ENCODE peak calls at places on chromosomes 3 and 15, in four cellular contexts. S is naive thymus-derived CD4-positive, alpha-beta T cell; M is astrocyte; E is coronary artery. I is an unnamed sample.

GRCh38 chr3:7682822-7683229 is 818.8 kb upstream of the LMCD1 start:
- DNase-seq in E (no peak), M (peak; percentile 97), S (no peak), I (no peak)

GRCh38 chr3:38579146-38579545 is 70.3 kb downstream of the SCN5A start:
- DNase-seq in E (peak; percentile 40), S (no peak), M (peak; percentile 5), I (peak; percentile 43)

GRCh38 chr3:173945801-173946200 is 548.3 kb downstream of the NLGN1 start:
- DNase-seq in E (no peak), S (no peak), M (no peak), I (no peak)

GRCh38 chr3:2153047-2153446 is 54.4 kb downstream of the CNTN4 start:
- DNase-seq in S (no peak), E (no peak), M (no peak), I (no peak)

GRCh38 chr15:44381223-44381622 is 46.2 kb upstream of the CTDSPL2 start:
- DNase-seq in M (no peak), E (no peak), S (no peak), I (no peak)

GRCh38 chr15:40930430-40931299 is 1.5 kb downstream of the DLL4 start:
- DNase-seq in M (peak; percentile 16), S (peak; percentile 34), E (no peak), I (no peak)

GRCh38 chr3:46213201-46213600 is 5.1 kb upstream of the CCR1 start:
- DNase-seq in E (no peak), M (no peak), S (no peak), I (no peak)

GRCh38 chr3:12312010-12312409 is 23.1 kb downstream of the PPARG start:
- DNase-seq in E (no peak), S (no peak), M (no peak), I (no peak)

GRCh38 chr3:49470714-49471420 is 800 bp downstream of the DAG1 start:
- DNase-seq in E (no peak), S (no peak), M (no peak), I (no peak)

GRCh38 chr15:40320931-40321371 is 2.5 kb upstream of the INAFM2 start:
- DNase-seq in M (no peak), E (no peak), S (peak; percentile 66), I (peak; percentile 70)

GRCh38 chr3:46857485-46858341 is 5.5 kb downstream of the MYL3 start:
- DNase-seq in M (no peak), S (no peak), E (no peak), I (peak; percentile 55)

GRCh38 chr15:89119489-89120478 is 31.5 kb downstream of the ABHD2 start:
- DNase-seq in M (peak; percentile 46), E (no peak), S (no peak), I (peak; percentile 52)

GRCh38 chr3:74091204-74091603 is 466.5 kb upstream of the PDZRN3 start:
- DNase-seq in E (no peak), S (no peak), M (no peak), I (no peak)

GRCh38 chr3:52533623-52534280 is at the start of gene NT5DC2:
- DNase-seq in S (peak; percentile 39), E (peak; percentile 82), M (peak; percentile 27), I (peak; percentile 84)

GRCh38 chr3:182309120-182309519 is 484.2 kb upstream of the ATP11B start:
- DNase-seq in S (no peak), E (no peak), M (peak; percentile 30), I (no peak)

GRCh38 chr3:189132125-189132744 is 39.5 kb upstream of the TPRG1 start:
- DNase-seq in S (peak; percentile 76), E (no peak), M (peak; percentile 92), I (peak; percentile 59)

GRCh38 chr15:75030023-75030413 is 6.6 kb downstream of the PPCDC start:
- DNase-seq in E (peak; percentile 91), S (no peak), M (no peak), I (peak; percentile 63)

GRCh38 chr3:50251220-50251619 is 15.2 kb downstream of the GNAI2 start:
- DNase-seq in E (no peak), M (peak; percentile 93), S (no peak), I (no peak)

GRCh38 chr15:60804551-60804950 is 325.6 kb upstream of the ICE2 start:
- DNase-seq in M (no peak), S (no peak), E (no peak), I (no peak)

GRCh38 chr15:41801850-41802455 is 25.9 kb upstream of the JMJD7 start:
- DNase-seq in E (no peak), M (peak; percentile 64), S (no peak), I (no peak)

GRCh38 chr15:49270541-49271421 is 100.7 kb downstream of the GALK2 start:
- DNase-seq in M (peak; percentile 96), S (no peak), E (peak; percentile 75), I (peak; percentile 30)

GRCh38 chr3:178947738-178948137 is 123.9 kb downstream of the ZMAT3 start:
- DNase-seq in S (no peak), E (no peak), M (no peak), I (no peak)

GRCh38 chr3:122577409-122578028 is at the start of gene PARP15:
- DNase-seq in E (no peak), M (no peak), S (peak; percentile 38), I (no peak)

GRCh38 chr3:15877813-15878212 is 80.0 kb upstream of the ANKRD28 start:
- DNase-seq in M (no peak), S (no peak), E (no peak), I (no peak)

GRCh38 chr3:184786271-184787010 is 25.5 kb upstream of the VPS8 start:
- DNase-seq in M (peak; percentile 67), E (peak; percentile 80), S (no peak), I (peak; percentile 86)

GRCh38 chr3:16849240-16849639 is 35.5 kb upstream of the PLCL2 start:
- DNase-seq in E (no peak), S (peak; percentile 74), M (peak; percentile 73), I (no peak)

GRCh38 chr3:183730361-183730760 is 32.8 kb downstream of the YEATS2 start:
- DNase-seq in E (no peak), M (no peak), S (no peak), I (no peak)

GRCh38 chr3:114879059-114880031 is 267.7 kb downstream of the ZBTB20 start:
- DNase-seq in S (no peak), E (no peak), M (peak; percentile 62), I (no peak)

GRCh38 chr3:188316723-188317070 is 162.7 kb downstream of the LPP start:
- DNase-seq in M (no peak), E (no peak), S (no peak), I (no peak)

GRCh38 chr3:171204942-171205341 is 178.4 kb upstream of the SLC2A2 start:
- DNase-seq in S (no peak), M (no peak), E (no peak), I (no peak)

GRCh38 chr3:99479768-99480167 is 158.6 kb upstream of the COL8A1 start:
- DNase-seq in E (no peak), S (no peak), M (no peak), I (no peak)

GRCh38 chr3:12812812-12813211 is 16.3 kb downstream of the CAND2 start:
- DNase-seq in E (no peak), S (no peak), M (no peak), I (no peak)

GRCh38 chr15:26870346-26870745 is 3.5 kb downstream of the GABRA5 start:
- DNase-seq in M (no peak), S (no peak), E (no peak), I (no peak)

GRCh38 chr3:126355777-126356372 is 1.3 kb downstream of the KLF15 start:
- DNase-seq in E (peak; percentile 99), M (peak; percentile 20), S (no peak), I (peak; percentile 99)

GRCh38 chr3:52934626-52935530 is 37.5 kb upstream of the STIMATE start:
- DNase-seq in E (no peak), S (peak; percentile 44), M (peak; percentile 38), I (no peak)

GRCh38 chr15:58433597-58434333 is 2.0 kb downstream of the LIPC start:
- DNase-seq in S (no peak), M (no peak), E (no peak), I (no peak)

GRCh38 chr15:37907136-37907535 is 27.3 kb upstream of the TMCO5A start:
- DNase-seq in S (no peak), M (peak; percentile 16), E (no peak), I (no peak)

GRCh38 chr3:105847452-105847851 is 21.4 kb downstream of the CBLB start:
- DNase-seq in E (no peak), S (no peak), M (no peak), I (no peak)
- H3K4me3 ChIP-seq in E (no peak overlapping the region), S (no peak overlapping the region), M (no peak overlapping the region), I (no peak overlapping the region)

DNA sequence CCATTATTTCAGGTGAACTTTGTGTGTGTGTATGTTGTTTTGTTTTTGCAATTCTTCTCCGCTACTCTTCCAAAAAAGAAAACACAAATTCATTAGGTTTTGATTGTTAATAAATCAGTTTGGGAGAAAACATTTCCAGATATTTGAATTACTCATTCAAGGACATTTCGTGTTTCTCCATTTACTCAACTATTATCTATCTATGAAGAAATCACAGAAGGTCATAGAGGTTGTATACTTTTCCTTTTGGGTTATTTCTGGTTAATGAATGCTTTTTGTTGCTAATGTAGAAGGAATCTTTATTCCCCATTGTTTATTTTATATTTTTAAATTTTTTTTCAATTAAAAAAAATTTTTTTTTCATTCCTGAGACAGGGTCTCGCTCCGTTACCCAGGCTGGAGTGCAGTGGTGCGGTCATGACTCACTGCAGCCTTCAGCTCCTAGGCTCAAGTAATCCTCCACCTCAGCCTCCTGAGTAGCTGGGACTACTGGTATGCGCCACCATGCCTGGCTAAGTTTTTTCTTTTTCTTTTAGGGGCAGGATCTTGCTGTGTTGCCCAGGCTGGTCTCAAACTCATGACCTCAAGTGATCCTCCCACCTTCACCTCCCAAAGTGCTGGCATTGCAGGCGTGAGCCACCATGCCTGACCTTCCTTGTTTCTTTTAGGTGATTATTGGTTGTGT is 28.4 kb downstream of the IGF1R start:
- DNase-seq in E (no peak), M (no peak), S (no peak), I (no peak)
- H3K27ac ChIP-seq in E (peak overlapping the region; percentile 14), M (no peak overlapping the region), S (no peak overlapping the region), I (peak overlapping the region; percentile 38)

GRCh38 chr15:90352109-90352893 is at the start of gene ZNF774:
- DNase-seq in M (peak; percentile 86), E (peak; percentile 93), S (peak; percentile 91), I (peak; percentile 96)
- H3K4me3 ChIP-seq in M (peak within 1 kb of the TSS; percentile 71), E (peak within 1 kb of the TSS; percentile 80), S (peak within 1 kb of the TSS; percentile 91), I (peak within 1 kb of the TSS; percentile 83)

GRCh38 chr15:20672469-20672868 is 130.9 kb upstream of the GOLGA6L6 start:
- DNase-seq in M (no peak), E (no peak), S (no peak), I (no peak)
- H3K27ac ChIP-seq in M (no peak overlapping the region), E (no peak overlapping the region), S (no peak overlapping the region), I (no peak overlapping the region)

DNA sequence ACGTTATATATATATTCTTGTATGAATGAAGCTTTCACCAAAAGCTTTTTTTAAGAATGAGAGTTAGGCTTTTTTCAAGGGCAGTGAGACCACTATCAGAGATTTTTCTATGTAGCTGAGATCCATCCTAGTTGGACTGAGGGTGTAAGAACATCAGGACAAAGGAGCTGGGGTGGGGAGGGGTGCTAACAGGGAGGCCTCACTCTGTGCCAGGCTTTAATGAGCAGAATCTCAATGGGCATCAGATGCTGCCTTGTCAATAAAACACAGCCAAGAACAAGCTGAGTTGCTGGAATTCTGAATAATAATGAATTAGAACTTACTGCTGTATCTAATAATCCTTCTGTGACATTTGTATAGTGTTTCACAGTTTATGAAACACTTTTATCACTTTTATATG is 41.4 kb upstream of the USP3 start:
- DNase-seq in S (no peak), M (no peak), E (no peak), I (no peak)
- H3K4me3 ChIP-seq in S (no peak overlapping the region), M (no peak overlapping the region), E (no peak overlapping the region), I (no peak overlapping the region)

GRCh38 chr3:69763458-69763857 is 24.2 kb downstream of the MITF start:
- DNase-seq in M (no peak), E (no peak), S (no peak), I (no peak)
- H3K27ac ChIP-seq in M (no peak overlapping the region), E (no peak overlapping the region), S (no peak overlapping the region), I (peak overlapping the region; percentile 36)

GRCh38 chr15:31487811-31488436 is 161.3 kb downstream of the KLF13 start:
- DNase-seq in M (peak; percentile 6), S (no peak), E (peak; percentile 69), I (no peak)
- H3K4me3 ChIP-seq in M (no peak overlapping the region), S (no peak overlapping the region), E (no peak overlapping the region), I (no peak overlapping the region)

I was measured in tibial artery.